ENCODE peak calls at places on chromosomes 6 and 20, in seven cellular contexts. U is HCT116, K is breast epithelium, S is heart left ventricle, I is suprapubic skin, E is stomach, Y is transverse colon. R is an unnamed sample.

GRCh38 chr20:59013959-59014608 is 5.1 kb upstream of the TUBB1 start:
- DNase-seq in U (no peak), K (no peak), S (no peak), I (no peak), E (no peak), Y (no peak), R (peak)

GRCh38 chr6:154824076-154824475 is 90.9 kb downstream of the SCAF8 start:
- DNase-seq in U (no peak), K (no peak), S (no peak), I (no peak), E (no peak), Y (no peak), R (no peak)

GRCh38 chr6:95318137-95318536 is 259.2 kb upstream of the MANEA start:
- DNase-seq in U (no peak), K (no peak), S (no peak), I (no peak), E (no peak), Y (no peak), R (no peak)

GRCh38 chr6:15401769-15402250 is 155.9 kb downstream of the JARID2 start:
- DNase-seq in U (no peak), K (no peak), S (no peak), I (no peak), E (no peak), Y (no peak), R (peak)

GRCh38 chr6:17585766-17586502 is 14.2 kb upstream of the FAM8A1 start:
- DNase-seq in U (peak), K (no peak), S (no peak), I (no peak), E (no peak), Y (no peak), R (peak)

GRCh38 chr6:36427781-36428345 is 14.8 kb downstream of the PXT1 start:
- DNase-seq in U (no peak), K (no peak), S (no peak), I (no peak), E (no peak), Y (no peak), R (peak)

GRCh38 chr6:31806470-31807272 is at the start of gene LSM2:
- DNase-seq in U (peak), K (peak), S (peak), I (peak), E (peak), Y (peak), R (peak)

GRCh38 chr6:586553-586952 is 70.3 kb downstream of the HUS1B start:
- DNase-seq in U (peak), K (no peak), S (no peak), I (no peak), E (no peak), Y (no peak), R (no peak)

GRCh38 chr6:139588734-139589418 is 214.4 kb upstream of the CITED2 start:
- DNase-seq in U (no peak), K (no peak), S (no peak), I (no peak), E (no peak), Y (no peak), R (no peak)

GRCh38 chr6:48837744-48838143 is 625.3 kb downstream of the MMUT start:
- DNase-seq in U (no peak), K (no peak), S (no peak), I (no peak), E (no peak), Y (no peak), R (no peak)

GRCh38 chr20:24118096-24118780 is 129.7 kb upstream of the GGTLC1 start:
- DNase-seq in U (no peak), K (no peak), S (no peak), I (no peak), E (no peak), Y (no peak), R (no peak)

GRCh38 chr6:134177753-134178229 is 125.4 kb upstream of the SLC2A12 start:
- DNase-seq in U (no peak), K (no peak), S (no peak), I (no peak), E (no peak), Y (peak), R (peak)

GRCh38 chr6:89411269-89412070 is 603 bp downstream of the RRAGD start:
- DNase-seq in U (no peak), K (peak), S (peak), I (peak), E (peak), Y (peak), R (peak)

GRCh38 chr20:43667341-43668132 is 623 bp downstream of the MYBL2 start:
- DNase-seq in U (no peak), K (no peak), S (no peak), I (no peak), E (no peak), Y (no peak), R (peak)

GRCh38 chr20:33814238-33814712 is 3.1 kb downstream of the CHMP4B start:
- DNase-seq in U (no peak), K (no peak), S (no peak), I (no peak), E (no peak), Y (peak), R (peak)

GRCh38 chr6:90144396-90144795 is 152.2 kb downstream of the BACH2 start:
- DNase-seq in U (no peak), K (no peak), S (no peak), I (no peak), E (no peak), Y (no peak), R (no peak)

GRCh38 chr6:139285590-139285989 is 6.2 kb downstream of the TXLNB start:
- DNase-seq in U (no peak), K (no peak), S (no peak), I (no peak), E (no peak), Y (no peak), R (no peak)

GRCh38 chr6:31438222-31438621 is 34.8 kb downstream of the MICA start:
- DNase-seq in U (no peak), K (no peak), S (no peak), I (no peak), E (no peak), Y (no peak), R (no peak)

GRCh38 chr20:32789896-32790750 is 27.9 kb downstream of the DNMT3B start:
- DNase-seq in U (no peak), K (peak), S (peak), I (no peak), E (peak), Y (peak), R (peak)

GRCh38 chr6:38501931-38502330 is 137.8 kb downstream of the BTBD9 start:
- DNase-seq in U (no peak), K (no peak), S (no peak), I (no peak), E (no peak), Y (no peak), R (no peak)

GRCh38 chr6:165616116-165616515 is 46.9 kb downstream of the PDE10A start:
- DNase-seq in U (no peak), K (no peak), S (no peak), I (no peak), E (no peak), Y (no peak), R (no peak)

GRCh38 chr20:60589624-60590023 is 631.4 kb downstream of the CDH26 start:
- DNase-seq in U (no peak), K (no peak), S (no peak), I (no peak), E (no peak), Y (no peak), R (no peak)

GRCh38 chr20:50153500-50154377 is at the start of gene PEDS1:
- DNase-seq in U (peak), K (peak), S (peak), I (peak), E (peak), Y (peak), R (peak)

GRCh38 chr6:119856136-119856535 is 506.6 kb upstream of the MAN1A1 start:
- DNase-seq in U (no peak), K (no peak), S (no peak), I (no peak), E (no peak), Y (no peak), R (no peak)

GRCh38 chr20:10179574-10180298 is 38.9 kb upstream of the SNAP25 start:
- DNase-seq in U (peak), K (no peak), S (no peak), I (no peak), E (no peak), Y (no peak), R (no peak)

GRCh38 chr6:116969211-116969863 is 92.3 kb downstream of the RFX6 start:
- DNase-seq in U (peak), K (no peak), S (no peak), I (no peak), E (peak), Y (peak), R (peak)

GRCh38 chr6:41199427-41200246 is 1.3 kb downstream of the TREML2 start:
- DNase-seq in U (no peak), K (no peak), S (no peak), I (no peak), E (no peak), Y (no peak), R (peak)

GRCh38 chr6:77466055-77467028 is 3.1 kb upstream of the HTR1B start:
- DNase-seq in U (no peak), K (no peak), S (no peak), I (no peak), E (peak), Y (peak), R (peak)

GRCh38 chr20:3423126-3423525 is 15.7 kb upstream of the DNAAF9 start:
- DNase-seq in U (no peak), K (no peak), S (no peak), I (no peak), E (no peak), Y (no peak), R (no peak)

GRCh38 chr20:3421985-3422384 is 14.5 kb upstream of the DNAAF9 start:
- DNase-seq in U (no peak), K (no peak), S (no peak), I (no peak), E (no peak), Y (no peak), R (no peak)

DNA sequence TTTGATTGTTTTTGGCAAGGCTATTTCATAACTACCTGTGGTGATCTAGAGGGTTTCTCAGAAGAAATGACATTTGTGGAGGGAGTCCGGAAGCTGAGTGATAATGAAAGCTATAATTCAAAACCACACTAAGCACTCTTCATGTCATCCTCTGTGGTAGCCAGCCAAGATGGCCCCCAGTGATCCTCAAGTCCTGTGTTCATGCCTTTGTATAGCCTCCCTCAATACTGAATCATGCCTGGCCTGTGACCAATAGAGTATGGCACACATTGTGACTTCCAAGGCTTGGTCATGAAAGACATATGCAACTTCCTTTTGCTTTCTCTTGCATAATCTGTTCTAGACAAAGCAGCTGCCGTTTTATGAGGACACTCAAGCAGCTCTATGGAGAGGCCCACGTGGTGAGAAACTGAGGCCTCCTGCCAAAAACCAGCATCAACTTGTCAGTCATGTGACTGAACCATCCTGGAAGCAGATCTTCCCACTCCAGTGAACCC is 12.8 kb upstream of the DNAAF9 start:
- DNase-seq in U (no peak), K (no peak), S (no peak), I (peak), E (no peak), Y (peak), R (no peak)
- TF ChIP-seq POLR2A in U (no peak), K (no peak), S (no peak), I (no peak), E (no peak), Y (no peak), R (no peak)

GRCh38 chr20:3689978-3690377 is 8.2 kb upstream of the ADAM33 start:
- DNase-seq in U (no peak), K (no peak), S (peak), I (no peak), E (no peak), Y (no peak), R (no peak)
- TF ChIP-seq POLR2A in U (no peak), K (no peak), S (no peak), I (no peak), E (no peak), Y (no peak), R (no peak)

GRCh38 chr6:13273931-13274706 is 54.2 kb downstream of the TBC1D7 start:
- DNase-seq in U (no peak), K (no peak), S (peak), I (no peak), E (peak), Y (peak), R (peak)
- TF ChIP-seq POLR2A in U (no peak), K (no peak), S (no peak), I (no peak), E (no peak), Y (no peak), R (peak)

GRCh38 chr20:38219006-38219950 is 41.3 kb downstream of the KIAA1755 start:
- DNase-seq in U (no peak), K (no peak), S (no peak), I (peak), E (no peak), Y (no peak), R (no peak)

GRCh38 chr20:38222231-38222922 is 38.2 kb downstream of the KIAA1755 start:
- DNase-seq in U (peak), K (no peak), S (no peak), I (peak), E (peak), Y (peak), R (peak)

GRCh38 chr20:38220587-38220986 is 39.9 kb downstream of the KIAA1755 start:
- DNase-seq in U (no peak), K (no peak), S (no peak), I (peak), E (no peak), Y (no peak), R (no peak)

GRCh38 chr20:38222923-38223742 is 37.4 kb downstream of the KIAA1755 start:
- DNase-seq in U (no peak), K (no peak), S (no peak), I (no peak), E (no peak), Y (no peak), R (no peak)

DNA sequence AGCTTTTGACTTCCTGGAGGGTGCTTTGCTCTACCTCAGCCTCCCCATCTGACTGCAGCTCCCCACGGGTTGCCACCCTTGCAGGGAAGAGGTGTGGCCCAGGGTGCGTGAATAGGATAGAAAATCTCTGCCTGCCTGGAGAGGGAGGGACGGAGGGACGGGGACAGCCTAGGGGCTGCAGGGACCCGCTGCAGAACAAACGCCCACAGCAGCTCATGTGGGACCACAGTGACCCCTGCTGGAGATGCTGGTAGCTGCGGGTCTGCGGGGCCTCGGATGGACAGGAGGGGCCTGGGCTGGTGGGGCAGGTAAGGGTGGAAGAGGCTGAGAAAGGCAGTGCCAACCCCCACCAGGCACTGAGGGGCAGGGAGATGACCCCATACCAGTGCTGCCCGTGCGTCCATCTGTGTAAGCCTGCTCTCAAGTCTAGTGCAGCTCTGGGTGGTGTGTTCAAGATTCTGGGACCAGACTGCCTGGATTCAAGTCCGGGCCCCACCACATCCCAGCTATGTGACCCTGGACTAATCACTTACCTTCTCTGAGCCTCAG is 39.4 kb downstream of the KIAA1755 start:
- DNase-seq in U (peak), K (peak), S (peak), I (peak), E (peak), Y (peak), R (peak)
- TF ChIP-seq POLR2A in U (no peak), K (no peak), S (no peak), I (no peak), E (no peak), Y (no peak), R (no peak)